ENCODE peak calls at places on chromosomes 12 and 14, in seven cellular contexts. E is stomach, T is testis, N is uterus, Q is ovary, D is adrenal gland, O is lower leg skin. M is an unnamed sample.

GRCh38 chr12:113049976-113050742 is 6.4 kb upstream of the DTX1 start:
- DNase-seq in E (no peak), T (peak; percentile 69), N (no peak), Q (no peak), D (no peak), O (no peak), M (no peak)

GRCh38 chr12:18703326-18703725 is 34.5 kb downstream of the PLCZ1 start:
- DNase-seq in E (no peak), T (no peak), N (no peak), Q (no peak), D (no peak), O (no peak), M (no peak)

GRCh38 chr12:89824822-89825221 is 116.2 kb upstream of the ATP2B1 start:
- DNase-seq in E (no peak), T (no peak), N (no peak), Q (no peak), D (no peak), O (no peak), M (no peak)

GRCh38 chr12:123265851-123266678 is 5.6 kb downstream of the CDK2AP1 start:
- DNase-seq in E (no peak), T (no peak), N (no peak), Q (peak; percentile 28), D (no peak), O (no peak), M (no peak)

GRCh38 chr12:26870491-26871419 is 37.8 kb upstream of the ITPR2 start:
- DNase-seq in E (peak; percentile 77), T (no peak), N (no peak), Q (no peak), D (peak; percentile 57), O (no peak), M (peak; percentile 28)

GRCh38 chr14:30791522-30792351 is 82.6 kb upstream of the COCH start:
- DNase-seq in E (no peak), T (no peak), N (no peak), Q (no peak), D (no peak), O (no peak), M (no peak)

GRCh38 chr14:72416892-72417291 is 477.0 kb downstream of the DPF3 start:
- DNase-seq in E (no peak), T (peak; percentile 30), N (no peak), Q (no peak), D (no peak), O (no peak), M (no peak)

GRCh38 chr14:71620401-71620800 is 311.8 kb upstream of the RGS6 start:
- DNase-seq in E (no peak), T (no peak), N (no peak), Q (no peak), D (no peak), O (no peak), M (no peak)

DNA sequence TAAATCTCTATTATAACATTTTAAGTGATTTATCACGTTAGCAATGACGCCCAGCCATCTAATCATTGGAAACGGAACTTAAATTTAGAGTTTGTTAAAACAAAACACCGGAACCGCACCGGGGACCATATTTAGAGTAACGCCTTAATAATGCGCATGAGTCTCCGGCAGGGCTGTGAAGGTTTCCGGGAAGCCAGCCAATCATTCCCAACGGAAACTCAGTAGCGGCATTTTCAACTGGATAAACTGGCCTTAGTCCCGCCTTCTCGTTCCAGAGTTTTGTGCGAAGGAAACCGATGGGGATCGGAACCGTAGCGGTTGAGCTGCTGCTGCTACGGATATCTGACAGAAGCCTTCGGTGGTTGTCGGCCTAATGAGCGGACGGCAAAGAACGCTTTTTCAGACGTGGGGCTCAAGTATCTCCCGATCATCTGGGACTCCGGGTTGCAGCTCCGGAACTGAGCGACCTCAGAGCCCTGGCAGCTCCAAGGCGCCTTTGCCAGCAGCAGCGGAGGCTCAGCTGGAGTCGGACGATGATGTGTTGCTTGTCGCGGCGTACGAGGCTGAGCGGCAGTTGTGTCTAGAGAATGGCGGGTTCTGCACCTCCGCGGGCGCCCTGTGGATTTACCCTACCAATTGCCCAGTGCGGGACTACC is at the start of gene FANCM:
- DNase-seq in E (peak; percentile 96), T (peak; percentile 97), N (peak; percentile 89), Q (peak; percentile 93), D (peak; percentile 95), O (peak; percentile 98), M (peak; percentile 95)
- TF ChIP-seq POLR2A in E (no peak), T (no peak), N (no peak), Q (no peak), D (no peak), O (no peak), M (no peak)

DNA sequence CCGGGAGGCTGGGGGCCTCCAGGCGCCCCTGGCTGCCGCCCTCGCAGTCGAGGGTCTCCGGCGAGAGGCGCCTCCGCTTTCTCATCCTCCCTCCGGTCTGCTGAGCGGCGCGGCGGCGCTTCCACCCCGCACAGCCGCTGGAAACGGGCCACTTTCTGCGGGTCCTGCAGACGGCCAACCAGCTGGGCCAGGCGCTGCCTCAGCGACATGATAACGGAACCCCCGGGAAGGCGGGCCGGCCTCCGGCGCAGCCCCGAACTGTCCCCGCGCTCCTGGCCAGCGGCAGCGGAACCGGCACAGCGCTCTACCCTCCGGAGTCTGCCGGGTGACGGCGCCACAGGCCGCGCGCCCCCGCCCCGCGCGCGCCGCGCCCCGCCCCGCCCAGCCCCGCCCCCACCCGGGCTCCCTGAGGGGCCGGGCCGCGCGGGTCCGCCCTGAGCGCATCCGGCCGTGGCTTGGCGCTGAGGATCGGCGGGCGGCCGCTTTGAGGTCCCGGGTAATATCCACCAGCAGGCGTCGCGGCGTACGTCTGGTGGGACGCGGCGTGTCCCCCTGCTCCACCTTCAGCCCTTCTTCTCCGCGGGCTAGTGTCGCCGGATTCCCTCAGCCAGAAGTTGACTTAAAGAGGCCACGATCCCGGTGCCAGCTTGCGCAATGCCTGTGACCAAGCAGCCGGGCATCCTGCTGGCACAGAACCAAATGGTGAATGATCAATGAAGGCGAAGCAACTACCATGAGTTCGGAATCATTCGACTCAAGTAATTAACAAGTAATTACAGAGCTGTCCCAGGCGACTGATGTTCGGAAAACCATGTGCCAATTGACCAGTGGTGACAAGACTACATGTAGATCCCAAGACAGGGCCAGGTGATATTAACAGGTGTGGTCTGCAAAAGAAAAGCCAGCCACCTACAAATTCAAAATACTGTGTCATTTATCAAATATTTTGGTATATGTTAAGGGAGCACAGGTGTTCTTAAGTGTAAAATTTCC is at the start of gene SGPP1:
- DNase-seq in E (peak; percentile 78), T (peak; percentile 80), N (peak; percentile 77), Q (peak; percentile 80), D (peak; percentile 92), O (peak; percentile 92), M (peak; percentile 84)
- H3K4me3 ChIP-seq in E (peak within 1 kb of the TSS; percentile 74), T (peak within 1 kb of the TSS; percentile 98), N (peak within 1 kb of the TSS; percentile 91), Q (peak within 1 kb of the TSS; percentile 94), D (peak within 1 kb of the TSS; percentile 87), O (peak within 1 kb of the TSS; percentile 94), M (peak within 1 kb of the TSS; percentile 97)

GRCh38 chr12:93467351-93468007 is at the start of gene MRPL42:
- DNase-seq in E (peak; percentile 93), T (peak; percentile 91), N (peak; percentile 93), Q (peak; percentile 89), D (peak; percentile 88), O (peak; percentile 98), M (peak; percentile 93)
- TF ChIP-seq POLR2A in E (no peak), T (no peak), N (peak; percentile 71), Q (peak; percentile 76), D (peak; percentile 54), O (no peak), M (peak; percentile 64)

GRCh38 chr14:102930138-102930752 is 7.8 kb downstream of the AMN start:
- DNase-seq in E (no peak), T (no peak), N (no peak), Q (no peak), D (peak; percentile 26), O (no peak), M (peak; percentile 24)
- H3K4me3 ChIP-seq in E (peak overlapping the region; percentile 46), T (peak overlapping the region; percentile 18), N (no peak overlapping the region), Q (no peak overlapping the region), D (no peak overlapping the region), O (no peak overlapping the region), M (peak overlapping the region; percentile 52)

GRCh38 chr14:60724080-60724618 is at the start of gene SIX4:
- DNase-seq in E (peak; percentile 78), T (peak; percentile 78), N (peak; percentile 72), Q (peak; percentile 70), D (peak; percentile 77), O (peak; percentile 87), M (peak; percentile 60)
- TF ChIP-seq POLR2A in E (no peak), T (no peak), N (peak; percentile 28), Q (peak; percentile 51), D (no peak), O (no peak), M (peak; percentile 20)

GRCh38 chr14:54509546-54510501 is at the start of gene CGRRF1:
- DNase-seq in E (peak; percentile 98), T (peak; percentile 99), N (peak; percentile 98), Q (peak; percentile 98), D (peak; percentile 99), O (peak; percentile 99), M (peak; percentile 99)
- H3K4me3 ChIP-seq in E (peak within 1 kb of the TSS; percentile 92), T (peak within 1 kb of the TSS; percentile 98), N (peak within 1 kb of the TSS; percentile 77), Q (peak within 1 kb of the TSS; percentile 92), D (peak within 1 kb of the TSS; percentile 54), O (peak within 1 kb of the TSS; percentile 76), M (peak within 1 kb of the TSS; percentile 99)

DNA sequence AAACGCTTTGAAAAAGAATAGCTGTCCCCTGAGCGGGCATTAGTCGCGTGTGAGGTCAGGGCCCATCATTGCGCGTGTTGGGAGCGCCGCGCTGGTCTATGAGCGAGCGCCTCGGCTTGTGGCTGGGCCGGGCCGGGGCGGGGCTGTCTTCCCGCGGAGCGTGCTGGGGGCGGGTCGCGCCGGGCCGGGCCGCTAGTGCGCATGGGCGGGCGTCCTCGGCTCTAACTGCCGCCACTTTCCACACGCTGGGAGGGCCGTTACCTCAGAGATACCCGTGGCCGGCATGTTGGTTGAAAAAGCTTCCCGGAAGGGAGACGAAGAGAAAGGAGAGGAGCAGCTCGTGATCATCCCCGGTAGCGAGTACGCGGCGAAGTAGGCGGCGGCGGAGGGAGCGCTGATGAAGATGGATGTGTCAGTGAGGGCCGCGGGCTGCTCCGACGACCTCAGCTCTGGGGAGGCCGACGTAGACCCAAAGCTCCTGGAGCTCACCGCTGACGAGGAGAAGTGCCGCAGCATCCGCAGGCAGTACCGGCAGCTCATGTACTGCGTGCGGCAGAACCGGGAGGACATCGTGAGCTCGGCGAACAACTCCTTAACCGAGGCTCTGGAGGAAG is at the start of gene EID3:
- DNase-seq in E (peak; percentile 91), T (peak; percentile 93), N (peak; percentile 93), Q (peak; percentile 91), D (peak; percentile 93), O (peak; percentile 98), M (peak; percentile 96)
- TF ChIP-seq POLR2A in E (no peak), T (no peak), N (peak; percentile 48), Q (no peak), D (no peak), O (no peak), M (no peak)

M was measured in heart left ventricle.